ENCODE peak calls at places on chromosomes 11 and 22, in nine cellular contexts. T is ovary, N is esophagus squamous epithelium, X is A549, O is right lobe of liver, P is uterus, K is gastrocnemius medialis, Y is Peyer's patch, R is spleen. F is an unnamed sample.

GRCh38 chr11:61009392-61010275 is 38.2 kb downstream of the CD6 start:
- DNase-seq in O (no peak), P (no peak), N (no peak), T (no peak), X (no peak), R (peak; percentile 66), Y (no peak), K (no peak), F (no peak)

GRCh38 chr11:43419460-43419859 is 60.7 kb downstream of the TTC17 start:
- DNase-seq in N (no peak), T (no peak), R (no peak), Y (no peak), O (no peak), K (no peak), X (peak; percentile 44), P (no peak), F (no peak)

GRCh38 chr11:34940026-34940677 is 23.7 kb downstream of the PDHX start:
- DNase-seq in P (no peak), O (no peak), X (no peak), R (no peak), Y (no peak), T (no peak), K (no peak), N (no peak), F (no peak)

GRCh38 chr11:108654994-108655631 is 9.8 kb upstream of the DDX10 start:
- DNase-seq in X (peak; percentile 54), T (no peak), R (no peak), Y (no peak), K (no peak), N (no peak), O (no peak), P (peak; percentile 29), F (no peak)

GRCh38 chr11:98069861-98070260 is 950.9 kb upstream of the CNTN5 start:
- DNase-seq in O (no peak), T (no peak), X (no peak), Y (no peak), R (no peak), K (no peak), P (no peak), N (no peak), F (no peak)

GRCh38 chr11:134542401-134543143 is 130.5 kb upstream of the B3GAT1 start:
- DNase-seq in T (no peak), N (no peak), R (no peak), P (no peak), Y (no peak), O (no peak), X (no peak), K (no peak), F (no peak)

GRCh38 chr22:45534339-45535192 is 31.9 kb downstream of the FBLN1 start:
- DNase-seq in R (no peak), P (peak; percentile 61), Y (no peak), X (no peak), K (no peak), O (no peak), N (no peak), T (peak; percentile 76), F (no peak)

GRCh38 chr22:23536821-23537345 is 43.2 kb downstream of the IGLL1 start:
- DNase-seq in T (no peak), O (peak; percentile 24), Y (no peak), P (no peak), N (no peak), X (no peak), K (no peak), R (peak; percentile 24), F (no peak)

GRCh38 chr22:46674367-46674781 is 54.2 kb downstream of the GRAMD4 start:
- DNase-seq in N (peak; percentile 23), K (no peak), P (peak; percentile 42), Y (peak; percentile 92), X (no peak), T (no peak), R (peak; percentile 94), O (no peak), F (peak; percentile 85)

GRCh38 chr11:27466363-27466762 is 6.2 kb downstream of the LGR4 start:
- DNase-seq in X (no peak), R (no peak), K (no peak), O (no peak), N (no peak), T (no peak), P (no peak), Y (no peak), F (no peak)

GRCh38 chr11:27468209-27468608 is 4.4 kb downstream of the LGR4 start:
- DNase-seq in O (no peak), K (no peak), P (no peak), X (peak; percentile 58), R (no peak), N (no peak), T (no peak), Y (no peak), F (no peak)

GRCh38 chr11:27465629-27466028 is 7.0 kb downstream of the LGR4 start:
- DNase-seq in O (no peak), Y (no peak), K (no peak), N (no peak), P (no peak), T (no peak), X (no peak), R (no peak), F (no peak)

GRCh38 chr11:27468643-27469332 is 3.8 kb downstream of the LGR4 start:
- DNase-seq in O (no peak), K (no peak), Y (no peak), N (no peak), T (no peak), P (no peak), X (peak; percentile 49), R (no peak), F (no peak)

GRCh38 chr11:27467181-27467913 is 5.2 kb downstream of the LGR4 start:
- DNase-seq in X (peak; percentile 46), N (no peak), O (no peak), R (no peak), P (no peak), K (no peak), T (no peak), Y (no peak), F (no peak)
- H3K4me3 ChIP-seq in X (peak overlapping the region; percentile 89), N (no peak overlapping the region), O (no peak overlapping the region), R (no peak overlapping the region), P (no peak overlapping the region), K (no peak overlapping the region), T (no peak overlapping the region), Y (no peak overlapping the region), F (no peak overlapping the region)

GRCh38 chr22:38707984-38708383 is 2.2 kb downstream of the GTPBP1 start:
- DNase-seq in R (no peak), T (no peak), P (no peak), K (no peak), Y (no peak), N (no peak), O (no peak), X (no peak), F (no peak)

GRCh38 chr22:38707346-38707745 is 1.6 kb downstream of the GTPBP1 start:
- DNase-seq in X (peak; percentile 61), T (no peak), Y (no peak), N (no peak), O (no peak), R (no peak), K (peak; percentile 25), P (no peak), F (no peak)

GRCh38 chr22:38705235-38706100 is at the start of gene GTPBP1:
- DNase-seq in X (peak; percentile 100), O (peak; percentile 99), T (peak; percentile 99), N (peak; percentile 99), K (peak; percentile 100), R (peak; percentile 98), Y (peak; percentile 100), P (peak; percentile 98), F (peak; percentile 100)

GRCh38 chr22:38706101-38706884 is 549 bp downstream of the GTPBP1 start:
- DNase-seq in P (peak; percentile 54), O (peak; percentile 77), K (no peak), R (no peak), N (peak; percentile 16), Y (peak; percentile 47), T (peak; percentile 47), X (no peak), F (peak; percentile 78)

GRCh38 chr22:38706885-38707180 is 1.1 kb downstream of the GTPBP1 start:
- DNase-seq in T (no peak), K (no peak), Y (no peak), X (no peak), O (no peak), P (no peak), N (no peak), R (no peak), F (no peak)
- H3K27ac ChIP-seq in T (no peak overlapping the region), K (peak overlapping the region; percentile 96), Y (peak overlapping the region; percentile 100), X (peak overlapping the region; percentile 90), O (peak overlapping the region; percentile 93), P (peak overlapping the region; percentile 95), N (peak overlapping the region; percentile 100), R (peak overlapping the region; percentile 99), F (peak overlapping the region; percentile 99)

GRCh38 chr11:118605116-118605867 is 2.1 kb upstream of the PHLDB1 start:
- DNase-seq in T (peak; percentile 90), R (peak; percentile 50), P (peak; percentile 90), X (no peak), Y (peak; percentile 22), N (no peak), K (peak; percentile 60), O (no peak), F (peak; percentile 90)
- TF ChIP-seq POLR2A in T (peak; percentile 27), R (no peak), P (peak; percentile 45), X (no peak), Y (peak; percentile 33), N (no peak), K (peak; percentile 49), O (no peak), F (no peak)

DNA sequence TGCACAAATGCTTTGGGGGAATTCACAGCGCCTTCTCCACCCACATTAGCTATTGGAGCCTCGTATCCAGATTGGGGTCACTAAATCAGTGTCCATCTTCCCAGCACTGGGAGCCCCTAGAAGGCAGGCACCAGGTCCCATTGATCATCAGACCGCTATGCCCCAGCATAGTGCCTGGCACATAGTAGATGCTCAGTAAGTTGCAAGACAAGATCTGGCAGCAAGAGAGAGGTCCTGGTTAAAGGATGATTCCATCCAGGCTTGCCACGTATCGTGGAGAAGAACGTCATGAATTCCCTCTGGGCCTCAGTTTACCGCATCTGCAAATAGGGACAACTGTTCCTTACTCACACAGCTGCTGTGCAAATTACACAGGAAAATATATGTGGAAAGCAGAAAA is 1.7 kb downstream of the TMEM184B start:
- DNase-seq in X (no peak), O (no peak), P (no peak), R (no peak), K (no peak), T (no peak), N (no peak), Y (no peak), F (no peak)
- H3K4me3 ChIP-seq in X (no peak overlapping the region), O (no peak overlapping the region), P (no peak overlapping the region), R (peak overlapping the region; percentile 97), K (peak overlapping the region; percentile 99), T (no peak overlapping the region), N (peak overlapping the region; percentile 99), Y (no peak overlapping the region), F (peak overlapping the region; percentile 100)

F was measured in suprapubic skin.